ENCODE peak calls at places on chromosomes 3 and 15, in five cellular contexts. M is suprapubic skin, Q is ovary, G is stomach, V is tibial nerve. L is an unnamed sample.

GRCh38 chr3:31446411-31446810 is 86.3 kb upstream of the STT3B start:
- DNase-seq in G (no peak), M (no peak), V (no peak), Q (no peak), L (no peak)

GRCh38 chr3:37546876-37547275 is 314.8 kb upstream of the CTDSPL start:
- DNase-seq in M (no peak), G (no peak), Q (no peak), V (no peak), L (no peak)

GRCh38 chr15:35020974-35021373 is 32.9 kb upstream of the ZNF770 start:
- DNase-seq in G (no peak), V (no peak), Q (no peak), M (no peak), L (no peak)

GRCh38 chr15:33293619-33294309 is 17.0 kb upstream of the RYR3 start:
- DNase-seq in M (no peak), Q (no peak), V (no peak), G (no peak), L (peak; percentile 29)

GRCh38 chr15:68816795-68817303 is 3.8 kb downstream of the ANP32A start:
- DNase-seq in Q (no peak), M (no peak), G (no peak), V (no peak), L (no peak)

GRCh38 chr3:184765047-184765729 is 46.8 kb upstream of the VPS8 start:
- DNase-seq in M (no peak), V (no peak), G (no peak), Q (no peak), L (no peak)

GRCh38 chr15:38699633-38700230 is 135.1 kb upstream of the RASGRP1 start:
- DNase-seq in Q (no peak), M (no peak), G (peak; percentile 73), V (peak; percentile 35), L (peak; percentile 49)

GRCh38 chr15:60758961-60759729 is 280.2 kb upstream of the ICE2 start:
- DNase-seq in M (no peak), Q (no peak), V (no peak), G (no peak), L (no peak)

GRCh38 chr15:50281427-50281826 is 15.9 kb upstream of the HDC start:
- DNase-seq in G (no peak), V (no peak), Q (no peak), M (no peak), L (no peak)

GRCh38 chr3:16496408-16497222 is 16.9 kb downstream of the RFTN1 start:
- DNase-seq in V (no peak), Q (no peak), M (no peak), G (no peak), L (no peak)

GRCh38 chr3:35739964-35740527 is 100.7 kb downstream of the ARPP21 start:
- DNase-seq in M (no peak), V (no peak), Q (no peak), G (no peak), L (no peak)

GRCh38 chr15:24772709-24773373 is 97.3 kb downstream of the NPAP1 start:
- DNase-seq in G (peak; percentile 64), M (peak; percentile 62), Q (peak; percentile 82), V (no peak), L (peak; percentile 39)

GRCh38 chr15:26287381-26287780 is 424.3 kb upstream of the ATP10A start:
- DNase-seq in Q (no peak), G (no peak), V (no peak), M (no peak), L (no peak)

GRCh38 chr3:107085261-107085660 is 292.0 kb upstream of the CCDC54 start:
- DNase-seq in V (no peak), Q (no peak), M (no peak), G (no peak), L (no peak)

GRCh38 chr3:185153170-185153733 is 392 bp upstream of the C3orf70 start:
- DNase-seq in Q (peak; percentile 50), M (peak; percentile 65), G (no peak), V (no peak), L (no peak)

GRCh38 chr3:141432904-141433303 is 53.9 kb upstream of the RASA2 start:
- DNase-seq in G (no peak), M (no peak), V (no peak), Q (no peak), L (no peak)

GRCh38 chr3:20683912-20684311 is 497.9 kb upstream of the SGO1 start:
- DNase-seq in V (no peak), Q (no peak), G (no peak), M (no peak), L (no peak)

GRCh38 chr15:78676424-78677110 is 35.6 kb upstream of the CHRNB4 start:
- DNase-seq in G (no peak), Q (no peak), V (no peak), M (no peak), L (no peak)

GRCh38 chr15:56468271-56468912 is 3.5 kb upstream of the MNS1 start:
- DNase-seq in V (no peak), Q (no peak), G (no peak), M (no peak), L (no peak)

GRCh38 chr3:31777092-31777491 is 204.0 kb downstream of the OSBPL10 start:
- DNase-seq in G (no peak), V (no peak), M (no peak), Q (no peak), L (no peak)

GRCh38 chr3:138984816-138985215 is 21.3 kb downstream of the PRR23A start:
- DNase-seq in M (no peak), V (no peak), G (no peak), Q (no peak), L (no peak)

GRCh38 chr3:43176666-43177065 is 70.8 kb upstream of the POMGNT2 start:
- DNase-seq in V (no peak), G (no peak), Q (no peak), M (no peak), L (no peak)

GRCh38 chr3:52190294-52190841 is 7.6 kb upstream of the ALAS1 start:
- DNase-seq in V (peak; percentile 54), M (peak; percentile 63), G (peak; percentile 83), Q (peak; percentile 84), L (peak; percentile 50)

GRCh38 chr3:125437631-125438435 is 62.7 kb upstream of the ZNF148 start:
- DNase-seq in M (no peak), G (peak; percentile 63), V (peak; percentile 51), Q (peak; percentile 71), L (no peak)

GRCh38 chr15:94234300-94234699 is 2.9 kb downstream of the MCTP2 start:
- DNase-seq in Q (no peak), M (no peak), G (no peak), V (no peak), L (peak; percentile 66)

GRCh38 chr3:189756651-189757078 is 125.5 kb downstream of the TP63 start:
- DNase-seq in Q (no peak), V (no peak), G (no peak), M (no peak), L (no peak)

GRCh38 chr3:155232605-155233004 is 60.9 kb downstream of the STRIT1 start:
- DNase-seq in V (peak; percentile 56), Q (peak; percentile 14), M (peak; percentile 83), G (peak; percentile 63), L (no peak)

GRCh38 chr15:58909616-58910015 is 23.9 kb downstream of the SLTM start:
- DNase-seq in Q (no peak), G (no peak), M (no peak), V (no peak), L (no peak)

GRCh38 chr3:26556637-26557036 is 65.9 kb upstream of the LRRC3B start:
- DNase-seq in G (no peak), Q (no peak), V (no peak), M (no peak), L (no peak)

GRCh38 chr15:70659662-70660061 is 103.7 kb downstream of the UACA start:
- DNase-seq in Q (no peak), V (no peak), G (no peak), M (no peak), L (no peak)
- TF ChIP-seq EP300 in Q (no peak), V (no peak), G (no peak), M (no peak), L (no peak)

DNA sequence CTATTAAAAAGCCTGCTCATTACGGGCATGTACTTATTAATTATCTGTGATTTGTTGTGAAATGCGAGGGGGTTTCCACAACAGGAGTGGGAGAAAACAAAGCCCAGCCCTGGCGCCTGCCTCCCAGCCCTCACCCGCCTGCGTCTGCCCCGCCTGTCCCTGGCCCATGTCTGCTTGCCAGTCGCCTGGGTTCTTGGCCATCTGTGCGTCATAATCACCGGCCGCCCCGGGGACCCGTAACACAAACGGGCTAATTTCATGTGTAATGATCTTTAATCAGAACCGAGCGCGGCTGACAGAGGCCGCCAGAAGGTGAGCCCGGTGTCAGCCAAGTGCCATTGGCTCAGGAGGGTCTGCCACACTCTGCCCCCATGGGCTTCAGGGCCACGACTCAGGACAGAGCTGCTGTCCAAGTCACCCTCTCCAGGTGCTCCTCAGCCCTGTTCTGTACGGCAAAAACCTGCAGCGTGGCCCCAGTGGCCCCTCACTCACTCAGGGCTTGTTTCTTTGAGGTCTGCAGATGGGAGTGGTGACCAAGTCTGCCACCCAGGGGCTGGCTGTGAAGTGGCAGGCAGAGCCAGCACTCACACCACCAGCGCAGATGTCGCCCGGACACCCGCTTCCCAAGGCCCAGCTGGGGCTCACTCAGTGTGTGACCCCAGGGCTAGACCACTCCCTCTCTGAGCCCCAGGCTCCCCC is 28.8 kb upstream of the TMEM115 start:
- DNase-seq in V (no peak), M (no peak), Q (no peak), G (no peak), L (no peak)
- TF ChIP-seq CTCF in V (peak; percentile 23), M (no peak), Q (no peak), G (no peak), L (no peak)

GRCh38 chr3:24519368-24520100 is 24.9 kb upstream of the THRB start:
- DNase-seq in G (no peak), M (no peak), V (no peak), Q (no peak), L (no peak)

GRCh38 chr3:24518990-24519367 is 24.3 kb upstream of the THRB start:
- DNase-seq in Q (no peak), M (no peak), G (no peak), V (no peak), L (no peak)

GRCh38 chr3:24521306-24522154 is 26.9 kb upstream of the THRB start:
- DNase-seq in V (peak; percentile 14), M (peak; percentile 73), G (peak; percentile 65), Q (peak; percentile 55), L (peak; percentile 58)

GRCh38 chr3:24520941-24521305 is 26.3 kb upstream of the THRB start:
- DNase-seq in G (no peak), M (no peak), Q (no peak), V (no peak), L (no peak)

DNA sequence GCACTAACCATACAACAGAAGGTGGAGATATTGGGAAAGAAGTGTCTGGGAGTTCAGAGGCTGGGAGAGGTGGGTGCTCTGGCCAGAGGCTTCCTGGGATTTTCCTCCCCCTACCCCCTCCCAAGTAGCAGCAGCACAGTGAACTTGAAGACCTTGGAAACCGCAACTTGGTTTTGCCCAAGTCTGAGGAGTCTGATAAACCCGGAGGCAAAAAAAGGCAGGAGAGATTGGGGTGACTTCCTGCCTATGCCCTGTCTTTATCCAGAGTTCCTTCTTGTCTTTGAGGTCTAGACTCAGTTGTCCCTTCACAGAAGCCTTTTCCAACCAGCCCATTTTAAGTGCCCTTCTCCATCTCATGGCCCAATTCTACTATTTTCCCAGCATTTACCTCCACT is 25.4 kb upstream of the THRB start:
- DNase-seq in M (no peak), Q (no peak), G (no peak), V (no peak), L (no peak)
- TF ChIP-seq EP300 in M (no peak), Q (no peak), G (no peak), V (no peak), L (no peak)

DNA sequence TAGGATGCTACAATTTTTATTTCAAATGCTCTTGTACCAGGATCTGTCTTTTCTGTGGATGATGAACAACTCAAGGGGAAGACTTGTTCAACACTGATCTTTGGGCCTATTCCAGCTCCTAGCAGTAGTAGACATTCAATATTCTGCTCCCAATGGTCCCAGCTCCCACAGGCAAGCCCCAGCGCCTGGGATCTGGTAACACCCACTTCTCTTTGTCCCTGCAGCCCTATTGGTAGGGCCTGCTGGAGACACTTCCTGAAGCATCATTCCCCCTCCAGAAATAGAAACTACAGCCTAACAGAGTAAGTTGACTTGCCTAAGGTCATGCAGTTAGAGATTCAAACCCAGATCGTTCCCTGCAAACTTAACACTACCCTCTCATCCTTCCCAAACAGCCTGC is 76.7 kb downstream of the MRPL46 start:
- DNase-seq in Q (no peak), G (no peak), M (no peak), V (no peak), L (no peak)
- TF ChIP-seq CTCF in Q (no peak), G (no peak), M (no peak), V (no peak), L (no peak)